ENCODE peak calls at places on chromosomes 1 and 21, in four cellular contexts. N, C, J and Y are unnamed samples.

GRCh38 chr1:15965228-15965767 is 10.6 kb downstream of the ZBTB17 start:
- DNase-seq in N (no peak), J (peak), C (no peak), Y (no peak)

GRCh38 chr1:41626616-41627375 is 142.3 kb upstream of the EDN2 start:
- DNase-seq in N (no peak), C (no peak), J (no peak), Y (no peak)

GRCh38 chr1:178143730-178144343 is 49.9 kb downstream of the RASAL2 start:
- DNase-seq in N (no peak), C (no peak), J (peak), Y (no peak)

GRCh38 chr21:44379991-44380865 is 26.8 kb downstream of the TRPM2 start:
- DNase-seq in J (no peak), C (no peak), N (peak), Y (no peak)

GRCh38 chr1:168556647-168557046 is 12.8 kb upstream of the XCL2 start:
- DNase-seq in J (no peak), C (no peak), N (no peak), Y (no peak)

GRCh38 chr1:73100216-73100615 is 817.9 kb upstream of the NEGR1 start:
- DNase-seq in C (no peak), J (no peak), N (no peak), Y (no peak)

GRCh38 chr1:202365092-202365815 is 16.8 kb downstream of the PPP1R12B start:
- DNase-seq in J (peak), C (peak), N (no peak), Y (no peak)

GRCh38 chr21:34984356-34984755 is 64.7 kb downstream of the RUNX1 start:
- DNase-seq in C (no peak), N (no peak), J (no peak), Y (no peak)

GRCh38 chr1:174052621-174053020 is 30.5 kb upstream of the RC3H1 start:
- DNase-seq in J (no peak), N (no peak), C (no peak), Y (no peak)

GRCh38 chr1:96478228-96478627 is 243.4 kb upstream of the PTBP2 start:
- DNase-seq in C (no peak), J (no peak), N (no peak), Y (no peak)

GRCh38 chr1:913491-914252 is 10.1 kb upstream of the SAMD11 start:
- DNase-seq in C (peak), J (no peak), N (peak), Y (peak)

GRCh38 chr21:36350282-36350910 is 30.4 kb downstream of the MORC3 start:
- DNase-seq in N (no peak), C (no peak), J (peak), Y (no peak)

GRCh38 chr1:158011714-158012113 is 18.3 kb downstream of the KIRREL1 start:
- DNase-seq in N (no peak), J (peak), C (no peak), Y (no peak)

GRCh38 chr1:54501849-54502248 is 46.2 kb upstream of the ACOT11 start:
- DNase-seq in C (no peak), J (no peak), N (no peak), Y (no peak)

GRCh38 chr1:159920202-159920601 is 5.1 kb downstream of the TAGLN2 start:
- DNase-seq in N (no peak), J (no peak), C (no peak), Y (no peak)

GRCh38 chr1:145978860-145979745 is 14.6 kb downstream of the POLR3GL start:
- DNase-seq in J (peak), C (peak), N (peak), Y (peak)

GRCh38 chr1:212792396-212792908 is 758 bp downstream of the TATDN3 start:
- DNase-seq in J (no peak), C (no peak), N (no peak), Y (no peak)

GRCh38 chr1:201539561-201540404 is 856 bp downstream of the NAV1 start:
- DNase-seq in J (peak), C (peak), N (no peak), Y (peak)

GRCh38 chr1:215819114-215819513 is 252.0 kb downstream of the KCTD3 start:
- DNase-seq in C (no peak), N (no peak), J (peak), Y (no peak)

GRCh38 chr1:67652800-67653199 is 32.2 kb upstream of the GADD45A start:
- DNase-seq in C (no peak), N (no peak), J (peak), Y (no peak)

GRCh38 chr1:1004780-1005697 is 5.1 kb upstream of the HES4 start:
- DNase-seq in J (peak), C (peak), N (peak), Y (peak)

GRCh38 chr1:61640531-61641125 is 84.3 kb downstream of the TM2D1 start:
- DNase-seq in J (no peak), N (no peak), C (no peak), Y (no peak)

GRCh38 chr21:46661211-46661625 is 25.7 kb downstream of the PRMT2 start:
- DNase-seq in N (no peak), C (no peak), J (peak), Y (peak)
- H3K4me3 ChIP-seq in N (no peak), C (peak), J (peak), Y (peak)

GRCh38 chr1:78329475-78329874 is 161.3 kb upstream of the PTGFR start:
- DNase-seq in C (no peak), J (no peak), N (no peak), Y (no peak)

GRCh38 chr1:78331799-78332198 is 159.0 kb upstream of the PTGFR start:
- DNase-seq in J (no peak), N (no peak), C (no peak), Y (no peak)

GRCh38 chr1:78333426-78334012 is 157.3 kb upstream of the PTGFR start:
- DNase-seq in J (peak), C (no peak), N (no peak), Y (no peak)

GRCh38 chr1:78334952-78335351 is 155.8 kb upstream of the PTGFR start:
- DNase-seq in N (no peak), C (peak), J (no peak), Y (no peak)

GRCh38 chr1:78334114-78334513 is 156.7 kb upstream of the PTGFR start:
- DNase-seq in C (no peak), N (no peak), J (no peak), Y (no peak)
- H3K27ac ChIP-seq in C (no peak), N (no peak), J (no peak), Y (no peak)

GRCh38 chr21:29196664-29197052 is 66.2 kb downstream of the MAP3K7CL start:
- DNase-seq in C (no peak), N (no peak), J (no peak), Y (no peak)

GRCh38 chr21:29193907-29194306 is 63.5 kb downstream of the MAP3K7CL start:
- DNase-seq in N (no peak), J (no peak), C (no peak), Y (no peak)

GRCh38 chr21:29194847-29195246 is 64.4 kb downstream of the MAP3K7CL start:
- DNase-seq in N (no peak), J (no peak), C (no peak), Y (no peak)

GRCh38 chr21:29194342-29194741 is 63.9 kb downstream of the MAP3K7CL start:
- DNase-seq in C (no peak), N (no peak), J (no peak), Y (no peak)

DNA sequence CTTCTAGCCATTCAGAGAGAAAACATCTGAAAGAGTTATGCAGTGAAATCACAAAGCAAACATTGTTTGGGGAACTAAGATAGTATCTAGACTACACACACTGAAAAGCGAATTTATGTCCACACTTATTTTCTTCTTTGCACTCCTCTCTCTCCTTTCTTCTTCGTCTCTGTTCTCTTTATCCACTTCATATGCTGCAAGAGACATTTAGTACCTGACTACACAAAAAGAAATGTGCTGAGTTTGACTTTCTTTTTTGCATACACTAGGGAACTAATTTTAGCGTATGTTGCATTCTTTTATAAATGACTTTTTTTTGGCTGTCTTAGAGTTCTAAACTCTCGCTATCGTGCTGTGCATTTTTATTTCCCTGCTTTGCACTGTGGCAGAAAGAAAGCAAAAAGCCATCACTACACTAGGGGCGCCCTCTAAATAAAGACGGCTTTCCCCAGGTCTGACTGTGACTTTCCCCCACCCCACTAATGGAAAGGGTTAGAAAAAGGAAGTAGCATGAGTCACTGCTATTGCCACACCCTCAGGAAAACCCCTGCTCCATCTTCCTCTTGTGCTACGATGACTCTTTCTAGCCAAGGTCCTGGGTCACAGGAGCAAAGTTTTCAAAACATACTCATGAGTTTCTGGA is 65.7 kb downstream of the MAP3K7CL start:
- DNase-seq in C (peak), J (peak), N (no peak), Y (peak)
- H3K4me3 ChIP-seq in C (peak), J (peak), N (no peak), Y (peak)

GRCh38 chr1:229295745-229296144 is 24.8 kb downstream of the RAB4A start:
- DNase-seq in N (no peak), J (no peak), C (no peak), Y (no peak)

GRCh38 chr1:229298887-229299503 is 28.1 kb downstream of the RAB4A start:
- DNase-seq in N (peak), J (no peak), C (no peak), Y (no peak)

GRCh38 chr1:229297746-229298145 is 26.8 kb downstream of the RAB4A start:
- DNase-seq in C (no peak), N (no peak), J (no peak), Y (no peak)

GRCh38 chr1:229298420-229298819 is 27.5 kb downstream of the RAB4A start:
- DNase-seq in J (no peak), N (peak), C (no peak), Y (no peak)

GRCh38 chr1:229296541-229296941 is 25.6 kb downstream of the RAB4A start:
- DNase-seq in C (no peak), N (no peak), J (peak), Y (no peak)
- H3K27ac ChIP-seq in C (no peak), N (no peak), J (no peak), Y (no peak)

GRCh38 chr1:227315500-227316346 is 2.6 kb downstream of the CDC42BPA start:
- DNase-seq in N (peak), J (peak), C (peak), Y (no peak)
- H3K4me3 ChIP-seq in N (peak), J (peak), C (peak), Y (peak)